ENCODE peak calls at places on chromosomes 4 and X, in four cellular contexts. U, Z, R and A are unnamed samples.

GRCh38 chrX:105653891-105654290 is 168.4 kb upstream of the NRK start:
- DNase-seq in U (no peak), Z (no peak), R (no peak), A (no peak)

GRCh38 chrX:87517571-87518141 is at the start of gene KLHL4:
- DNase-seq in U (no peak), Z (peak; percentile 22), R (peak; percentile 74), A (no peak)

GRCh38 chrX:23008431-23009099 is 8.8 kb downstream of the DDX53 start:
- DNase-seq in U (no peak), Z (no peak), R (peak; percentile 39), A (peak; percentile 10)

GRCh38 chr4:81214518-81215218 is 354 bp downstream of the PRKG2 start:
- DNase-seq in U (no peak), Z (peak; percentile 41), R (peak; percentile 25), A (no peak)

GRCh38 chr4:11628093-11628725 is 199.5 kb upstream of the HS3ST1 start:
- DNase-seq in U (no peak), Z (no peak), R (peak; percentile 64), A (no peak)

GRCh38 chr4:170497105-170497504 is 407.3 kb upstream of the AADAT start:
- DNase-seq in U (no peak), Z (peak; percentile 18), R (no peak), A (peak; percentile 8)

GRCh38 chr4:31045724-31046318 is 325.7 kb downstream of the PCDH7 start:
- DNase-seq in U (no peak), Z (peak; percentile 41), R (peak; percentile 24), A (peak; percentile 16)

GRCh38 chrX:35919536-35920309 is at the start of gene CFAP47:
- DNase-seq in U (no peak), Z (peak; percentile 56), R (no peak), A (peak; percentile 71)

GRCh38 chr4:145099653-145100052 is 1.5 kb downstream of the ABCE1 start:
- DNase-seq in U (no peak), Z (no peak), R (peak; percentile 5), A (no peak)

GRCh38 chr4:142358656-142359055 is 487.4 kb downstream of the INPP4B start:
- DNase-seq in U (no peak), Z (no peak), R (no peak), A (no peak)

GRCh38 chr4:74109116-74109791 is 10.3 kb upstream of the CXCL2 start:
- DNase-seq in U (peak; percentile 62), Z (no peak), R (peak; percentile 97), A (no peak)

GRCh38 chrX:24153175-24153795 is 3.8 kb downstream of the ZFX start:
- DNase-seq in U (no peak), Z (no peak), R (no peak), A (peak; percentile 54)

GRCh38 chr4:94976371-94977011 is 218.7 kb downstream of the BMPR1B start:
- DNase-seq in U (no peak), Z (no peak), R (peak; percentile 68), A (peak; percentile 25)

GRCh38 chr4:184253072-184253420 is 35.4 kb upstream of the ENPP6 start:
- DNase-seq in U (no peak), Z (no peak), R (no peak), A (no peak)

GRCh38 chrX:52082578-52082977 is 13.6 kb upstream of the MAGED4B start:
- DNase-seq in U (no peak), Z (no peak), R (no peak), A (no peak)

GRCh38 chr4:67721770-67722597 is 21.0 kb upstream of the UBA6 start:
- DNase-seq in U (no peak), Z (no peak), R (peak; percentile 78), A (no peak)

GRCh38 chrX:53433651-53434639 is at the start of gene HSD17B10:
- DNase-seq in U (peak; percentile 94), Z (peak; percentile 94), R (peak; percentile 64), A (peak; percentile 92)

GRCh38 chr4:186701273-186701672 is 22.4 kb downstream of the FAT1 start:
- DNase-seq in U (peak; percentile 58), Z (no peak), R (peak; percentile 41), A (no peak)

GRCh38 chr4:25815586-25815985 is 47.2 kb downstream of the SEL1L3 start:
- DNase-seq in U (no peak), Z (no peak), R (no peak), A (no peak)

GRCh38 chrX:77743720-77744119 is 42.3 kb downstream of the ATRX start:
- DNase-seq in U (no peak), Z (no peak), R (peak; percentile 4), A (no peak)

GRCh38 chrX:68995780-68996551 is 167.1 kb downstream of the EFNB1 start:
- DNase-seq in U (peak; percentile 63), Z (no peak), R (peak; percentile 78), A (no peak)

GRCh38 chrX:27976284-27976683 is 5.0 kb downstream of the DCAF8L1 start:
- DNase-seq in U (no peak), Z (no peak), R (no peak), A (no peak)

GRCh38 chr4:107824367-107825071 is at the start of gene SGMS2:
- DNase-seq in U (peak; percentile 95), Z (peak; percentile 73), R (peak; percentile 84), A (peak; percentile 58)

GRCh38 chr4:143046454-143046853 is 138.3 kb upstream of the USP38 start:
- DNase-seq in U (no peak), Z (no peak), R (no peak), A (no peak)

GRCh38 chrX:133989491-133989890 is 4.1 kb upstream of the GPC3 start:
- DNase-seq in U (no peak), Z (no peak), R (no peak), A (no peak)

GRCh38 chrX:12007881-12008280 is 130.4 kb upstream of the FRMPD4 start:
- DNase-seq in U (no peak), Z (no peak), R (peak; percentile 84), A (no peak)

GRCh38 chrX:40007136-40007535 is 90.6 kb downstream of the BCOR start:
- DNase-seq in U (no peak), Z (no peak), R (no peak), A (no peak)

GRCh38 chrX:12949205-12949926 is 25.5 kb upstream of the TMSB4X start:
- DNase-seq in U (no peak), Z (no peak), R (peak; percentile 41), A (no peak)

GRCh38 chrX:118345045-118345400 is 883 bp upstream of the WDR44 start:
- DNase-seq in U (no peak), Z (no peak), R (no peak), A (no peak)

GRCh38 chrX:68511255-68511654 is 12.4 kb downstream of the YIPF6 start:
- DNase-seq in U (no peak), Z (peak; percentile 20), R (peak; percentile 48), A (peak; percentile 35)

GRCh38 chr4:61841710-61842109 is 641.6 kb downstream of the ADGRL3 start:
- DNase-seq in U (no peak), Z (no peak), R (no peak), A (no peak)

GRCh38 chr4:114180481-114180880 is 201.0 kb upstream of the ARSJ start:
- DNase-seq in U (peak; percentile 72), Z (peak; percentile 69), R (peak; percentile 85), A (peak; percentile 75)

GRCh38 chr4:139454111-139454600 is at the start of gene RAB33B:
- DNase-seq in U (no peak), Z (no peak), R (peak; percentile 86), A (no peak)

GRCh38 chr4:139450586-139450985 is 3.3 kb upstream of the RAB33B start:
- DNase-seq in U (no peak), Z (no peak), R (no peak), A (no peak)

GRCh38 chr4:139453041-139453370 is 915 bp upstream of the RAB33B start:
- DNase-seq in U (no peak), Z (no peak), R (no peak), A (no peak)

GRCh38 chr4:139453371-139454110 is 380 bp upstream of the RAB33B start:
- DNase-seq in U (peak; percentile 99), Z (peak; percentile 99), R (peak; percentile 97), A (peak; percentile 98)

DNA sequence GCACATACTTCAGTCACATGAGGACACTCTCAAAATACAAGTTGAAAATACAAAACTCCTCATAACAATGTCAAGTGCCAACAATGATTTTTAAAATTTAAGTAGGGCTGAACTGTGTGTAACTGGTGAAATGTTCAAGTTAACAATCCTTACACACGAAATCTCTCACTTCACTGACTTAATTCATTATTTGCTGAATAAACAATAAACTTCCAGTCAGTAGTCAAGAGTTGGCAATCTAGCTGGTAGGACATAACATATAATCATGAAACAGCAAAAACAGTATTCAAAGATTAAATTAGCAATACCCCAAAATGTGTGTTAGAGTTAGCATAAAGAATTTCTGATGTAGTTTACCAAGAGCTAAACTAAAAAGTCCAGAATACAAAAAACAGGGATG is 1.9 kb upstream of the RAB33B start:
- DNase-seq in U (no peak), Z (no peak), R (no peak), A (no peak)
- H3K4me3 ChIP-seq in U (no peak overlapping the region), Z (peak overlapping the region; percentile 97), R (no peak overlapping the region), A (no peak overlapping the region)

GRCh38 chr4:7191546-7192251 is 639 bp upstream of the SORCS2 start:
- DNase-seq in U (peak; percentile 44), Z (no peak), R (no peak), A (peak; percentile 8)
- H3K4me3 ChIP-seq in U (no peak overlapping the region), Z (peak overlapping the region; percentile 24), R (no peak overlapping the region), A (no peak overlapping the region)

DNA sequence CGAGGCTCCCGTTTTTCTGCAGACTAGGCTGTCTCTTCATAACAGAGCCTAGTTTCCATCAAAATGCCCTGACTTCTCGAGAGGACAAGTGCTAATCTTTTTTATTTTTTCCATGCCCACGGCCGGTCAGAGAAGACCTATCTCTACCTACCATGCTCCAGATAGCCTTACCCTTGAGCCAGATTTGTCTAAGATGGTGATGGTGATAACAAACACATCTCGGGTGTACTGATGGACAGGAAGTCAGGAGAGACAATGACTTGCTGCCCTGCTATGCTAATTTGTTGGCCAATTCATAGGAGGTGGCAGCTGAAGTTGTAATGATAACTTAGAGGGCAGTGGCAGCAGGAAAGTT is 42.2 kb upstream of the NKRF start:
- DNase-seq in U (no peak), Z (no peak), R (no peak), A (no peak)
- H3K4me3 ChIP-seq in U (no peak overlapping the region), Z (no peak overlapping the region), R (no peak overlapping the region), A (no peak overlapping the region)

GRCh38 chrX:19955306-19955705 is 35.6 kb downstream of the BCLAF3 start:
- DNase-seq in U (no peak), Z (no peak), R (no peak), A (no peak)

GRCh38 chrX:19953145-19953544 is 37.7 kb downstream of the BCLAF3 start:
- DNase-seq in U (no peak), Z (no peak), R (no peak), A (no peak)

GRCh38 chrX:19958530-19959486 is 32.1 kb downstream of the BCLAF3 start:
- DNase-seq in U (no peak), Z (no peak), R (peak; percentile 4), A (no peak)

GRCh38 chrX:19956923-19957322 is 33.9 kb downstream of the BCLAF3 start:
- DNase-seq in U (no peak), Z (no peak), R (no peak), A (no peak)

GRCh38 chrX:19954707-19955106 is 36.2 kb downstream of the BCLAF3 start:
- DNase-seq in U (no peak), Z (no peak), R (peak; percentile 6), A (no peak)
- H3K4me3 ChIP-seq in U (no peak overlapping the region), Z (no peak overlapping the region), R (no peak overlapping the region), A (no peak overlapping the region)